ENCODE peak calls at places on chromosome 5, in six cellular contexts. R, N, F, U, I and V are unnamed samples. For H3K4me1, the result is how much of the 10 kb centered on the place peaks cover.

GRCh38 chr5:164296603-164297080 is 791.2 kb downstream of the MAT2B start:
- DNase-seq in R (peak), N (no peak), F (peak), U (no peak), I (no peak), V (no peak)

GRCh38 chr5:68149189-68149588 is 66.4 kb upstream of the PIK3R1 start:
- DNase-seq in R (no peak), N (no peak), F (no peak), U (no peak), I (peak), V (no peak)

GRCh38 chr5:138724470-138725146 is 28.6 kb upstream of the CTNNA1 start:
- DNase-seq in R (no peak), N (no peak), F (peak), U (peak), I (no peak), V (no peak)

GRCh38 chr5:157820593-157821252 is 38.2 kb downstream of the CLINT1 start:
- DNase-seq in R (peak), N (peak), F (peak), U (peak), I (peak), V (peak)

GRCh38 chr5:150122536-150123481 is 32.8 kb downstream of the PDGFRB start:
- DNase-seq in R (no peak), N (no peak), F (no peak), U (no peak), I (no peak), V (no peak)

GRCh38 chr5:125685771-125686170 is 737.4 kb upstream of the GRAMD2B start:
- DNase-seq in R (no peak), N (no peak), F (no peak), U (peak), I (no peak), V (no peak)

GRCh38 chr5:116289276-116289675 is 204.5 kb downstream of the COMMD10 start:
- DNase-seq in R (peak), N (peak), F (peak), U (no peak), I (no peak), V (no peak)

GRCh38 chr5:176788091-176788490 is 22.3 kb upstream of the UNC5A start:
- DNase-seq in R (peak), N (no peak), F (no peak), U (no peak), I (no peak), V (no peak)

GRCh38 chr5:54874337-54875021 is 110.9 kb downstream of the ESM1 start:
- DNase-seq in R (no peak), N (peak), F (no peak), U (peak), I (no peak), V (no peak)

GRCh38 chr5:64209353-64209752 is 43.7 kb downstream of the RNF180 start:
- DNase-seq in R (no peak), N (no peak), F (no peak), U (no peak), I (no peak), V (no peak)

GRCh38 chr5:157068339-157068738 is 9.4 kb upstream of the HAVCR1 start:
- DNase-seq in R (no peak), N (no peak), F (no peak), U (no peak), I (no peak), V (no peak)

GRCh38 chr5:59174248-59174844 is 591.5 kb downstream of the RAB3C start:
- DNase-seq in R (peak), N (peak), F (peak), U (peak), I (peak), V (peak)

GRCh38 chr5:156526081-156527017 is 199.4 kb downstream of the SGCD start:
- DNase-seq in R (no peak), N (no peak), F (no peak), U (peak), I (no peak), V (no peak)

GRCh38 chr5:2462026-2462691 is 289.3 kb downstream of the IRX2 start:
- DNase-seq in R (no peak), N (no peak), F (no peak), U (no peak), I (no peak), V (no peak)

GRCh38 chr5:54243483-54244080 is 66.8 kb downstream of the ARL15 start:
- DNase-seq in R (peak), N (peak), F (peak), U (peak), I (peak), V (peak)

GRCh38 chr5:31407921-31408714 is 123.8 kb downstream of the DROSHA start:
- DNase-seq in R (no peak), N (peak), F (no peak), U (peak), I (no peak), V (no peak)

GRCh38 chr5:33316773-33317172 is 124.0 kb upstream of the TARS1 start:
- DNase-seq in R (no peak), N (peak), F (no peak), U (peak), I (no peak), V (no peak)
- TF ChIP-seq EZH2phosphoT487 in R (no peak), N (no peak), F (no peak), U (no peak), I (no peak), V (no peak)

GRCh38 chr5:132310141-132310834 is 16.1 kb downstream of the SLC22A4 start:
- DNase-seq in R (no peak), N (no peak), F (no peak), U (peak), I (no peak), V (no peak)
- H3K4me1 ChIP-seq in R (under half), N (under half), F (under half), U (under half), I (under half), V (under half)

GRCh38 chr5:113293068-113293571 is 141.7 kb downstream of the TSSK1B start:
- DNase-seq in R (peak), N (peak), F (peak), U (peak), I (peak), V (no peak)
- TF ChIP-seq EZH2phosphoT487 in R (no peak), N (no peak), F (no peak), U (no peak), I (no peak), V (no peak)

DNA sequence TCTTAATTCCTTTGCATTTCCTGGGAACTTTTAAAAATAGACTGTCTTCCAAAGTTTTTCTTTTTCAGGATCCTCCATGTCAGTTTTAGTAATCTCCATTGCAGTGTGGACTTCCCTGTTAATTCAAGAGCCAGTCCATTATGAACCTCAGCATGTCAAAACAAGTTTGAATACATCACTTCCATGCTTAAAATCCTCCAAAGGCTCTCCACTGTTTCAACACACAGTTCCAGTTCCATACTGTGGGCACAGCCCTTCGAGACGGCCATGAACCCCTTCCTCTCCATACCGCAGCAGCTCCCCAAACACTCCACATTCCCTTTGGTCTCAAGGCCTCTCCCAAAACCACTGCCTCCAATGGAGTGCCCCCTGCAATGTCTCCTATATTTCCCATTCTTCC is 19.5 kb downstream of the LIFR start:
- DNase-seq in R (no peak), N (no peak), F (no peak), U (no peak), I (no peak), V (no peak)
- H3K4me1 ChIP-seq in R (under half), N (under half), F (under half), U (under half), I (under half), V (under half)

GRCh38 chr5:153632748-153633290 is 142.3 kb downstream of the GRIA1 start:
- DNase-seq in R (no peak), N (no peak), F (peak), U (peak), I (no peak), V (no peak)
- TF ChIP-seq EZH2phosphoT487 in R (no peak), N (no peak), F (no peak), U (no peak), I (no peak), V (no peak)

DNA sequence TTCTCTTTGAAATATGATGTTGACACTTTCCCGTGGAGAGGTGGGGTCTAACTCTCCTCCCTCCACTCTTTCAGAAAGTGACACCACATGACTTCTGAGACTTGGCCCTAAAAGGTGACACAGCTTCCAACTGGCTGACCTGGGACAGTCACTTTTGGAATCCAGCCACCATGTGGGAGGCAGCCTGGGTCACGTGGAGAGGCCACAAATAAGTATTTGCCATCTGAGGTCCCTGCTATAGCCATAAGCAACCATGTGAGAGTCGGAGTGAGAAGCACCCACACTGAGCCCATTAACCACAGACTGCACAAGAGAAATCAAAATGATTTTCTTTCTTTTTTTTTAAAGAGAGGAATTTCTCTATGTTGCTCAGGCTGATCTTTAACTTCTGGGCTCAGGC is 4.1 kb upstream of the PHYKPL start:
- DNase-seq in R (no peak), N (no peak), F (no peak), U (no peak), I (no peak), V (no peak)
- H3K4me1 ChIP-seq in R (under half), N (under half), F (under half), U (under half), I (under half), V (under half)

GRCh38 chr5:133763744-133764143 is 151.4 kb upstream of the FSTL4 start:
- DNase-seq in R (no peak), N (no peak), F (no peak), U (no peak), I (no peak), V (no peak)
- TF ChIP-seq EZH2phosphoT487 in R (no peak), N (no peak), F (no peak), U (no peak), I (no peak), V (no peak)